ENCODE peak calls at places on chromosomes 5 and 9, in ten cellular contexts. L, H, E, S, W, R, I, Y, D and B are unnamed samples.

GRCh38 chr5:42057254-42057690 is 132.2 kb downstream of the FBXO4 start:
- DNase-seq in E (peak; percentile 35), R (no peak), L (no peak), S (peak; percentile 22), H (peak; percentile 61), W (peak; percentile 33), I (no peak), Y (peak; percentile 86), D (peak; percentile 0), B (peak; percentile 39)

GRCh38 chr9:25703826-25704357 is 25.6 kb upstream of the TUSC1 start:
- DNase-seq in H (no peak), Y (no peak), L (no peak), S (no peak), E (no peak), I (no peak), R (no peak), D (no peak), W (no peak), B (no peak)

GRCh38 chr5:123414975-123415374 is 8.2 kb downstream of the CEP120 start:
- DNase-seq in Y (no peak), L (no peak), E (no peak), H (no peak), S (no peak), R (no peak), I (no peak), W (no peak), D (no peak), B (no peak)

GRCh38 chr5:14745188-14745563 is 80.7 kb downstream of the OTULIN start:
- DNase-seq in D (no peak), R (no peak), Y (no peak), S (no peak), H (no peak), E (no peak), L (no peak), W (no peak), I (no peak), B (no peak)

GRCh38 chr5:28523887-28524637 is 1485.7 kb upstream of the CDH9 start:
- DNase-seq in Y (peak; percentile 70), L (no peak), S (no peak), R (no peak), D (no peak), E (no peak), I (no peak), H (no peak), W (no peak), B (no peak)

GRCh38 chr5:43193171-43193951 is 1.3 kb downstream of the NIM1K start:
- DNase-seq in H (no peak), D (peak; percentile 72), S (peak; percentile 40), Y (peak; percentile 87), R (no peak), I (no peak), L (no peak), W (no peak), E (peak; percentile 28), B (peak; percentile 49)

GRCh38 chr5:56003179-56003578 is 8.4 kb upstream of the IL6ST start:
- DNase-seq in Y (peak; percentile 66), R (peak; percentile 41), W (peak; percentile 75), E (no peak), L (no peak), S (no peak), H (peak; percentile 78), I (no peak), D (no peak), B (no peak)

GRCh38 chr5:172839669-172840068 is 5.6 kb downstream of the ERGIC1 start:
- DNase-seq in S (peak; percentile 65), L (no peak), W (no peak), E (peak; percentile 51), Y (no peak), H (no peak), R (no peak), D (no peak), I (no peak), B (no peak)

GRCh38 chr9:93082841-93083411 is 13.1 kb upstream of the CARD19 start:
- DNase-seq in S (peak; percentile 12), D (no peak), R (no peak), W (no peak), Y (no peak), L (peak; percentile 46), E (peak; percentile 4), H (peak; percentile 8), I (peak; percentile 5), B (no peak)

DNA sequence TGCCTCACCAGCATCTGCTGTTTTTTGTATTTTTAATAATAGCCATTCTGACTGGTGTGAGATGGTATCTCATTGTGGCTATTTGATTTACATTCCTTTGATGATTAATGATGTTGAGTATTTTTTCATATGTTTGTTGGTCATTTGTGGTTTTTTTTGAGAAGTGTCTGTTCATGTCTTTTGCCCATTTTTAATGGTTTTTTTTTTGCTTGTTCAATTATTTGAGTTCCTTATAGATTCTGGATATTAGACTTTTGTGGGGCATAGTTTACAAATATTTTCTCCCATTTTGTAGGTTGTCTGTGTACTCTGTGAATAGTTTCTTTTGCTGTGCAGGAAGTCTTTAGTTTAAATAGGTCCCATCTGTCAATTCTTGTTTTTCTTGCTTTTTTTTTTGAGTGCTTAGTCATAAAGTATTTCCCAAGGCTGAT is 148.1 kb downstream of the NPR3 start:
- DNase-seq in R (no peak), D (no peak), H (no peak), E (no peak), L (no peak), I (no peak), W (no peak), S (no peak), Y (peak; percentile 83), B (no peak)
- H3K4me3 ChIP-seq in R (no peak overlapping the region), D (no peak overlapping the region), H (no peak overlapping the region), E (no peak overlapping the region), L (no peak overlapping the region), I (no peak overlapping the region), W (no peak overlapping the region), S (no peak overlapping the region), Y (no peak overlapping the region), B (no peak overlapping the region)

DNA sequence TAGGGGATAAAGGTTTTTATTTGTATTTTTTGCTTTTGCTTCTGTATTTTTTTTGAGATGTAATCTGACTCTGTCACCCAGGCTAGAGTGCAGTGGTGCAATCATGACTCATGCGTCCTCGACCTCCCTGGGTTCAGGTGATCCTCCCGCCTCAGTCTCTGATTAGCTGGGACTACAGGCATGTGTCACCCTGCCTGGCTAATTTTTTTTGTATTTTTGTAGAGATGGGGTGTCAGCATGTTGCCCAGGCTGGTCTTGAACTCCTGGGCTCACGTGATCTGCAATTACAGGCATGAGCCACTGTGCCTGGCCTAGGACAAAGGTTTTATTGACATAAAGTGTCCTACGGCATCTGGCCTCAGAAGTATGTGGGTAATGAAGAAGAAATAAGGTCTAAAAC is 297.1 kb upstream of the C9orf72 start:
- DNase-seq in R (no peak), S (no peak), I (no peak), Y (peak; percentile 17), H (no peak), E (no peak), W (no peak), D (no peak), L (no peak), B (no peak)
- H3K4me3 ChIP-seq in R (no peak overlapping the region), S (no peak overlapping the region), I (no peak overlapping the region), Y (no peak overlapping the region), H (no peak overlapping the region), E (no peak overlapping the region), W (no peak overlapping the region), D (no peak overlapping the region), L (no peak overlapping the region), B (no peak overlapping the region)

DNA sequence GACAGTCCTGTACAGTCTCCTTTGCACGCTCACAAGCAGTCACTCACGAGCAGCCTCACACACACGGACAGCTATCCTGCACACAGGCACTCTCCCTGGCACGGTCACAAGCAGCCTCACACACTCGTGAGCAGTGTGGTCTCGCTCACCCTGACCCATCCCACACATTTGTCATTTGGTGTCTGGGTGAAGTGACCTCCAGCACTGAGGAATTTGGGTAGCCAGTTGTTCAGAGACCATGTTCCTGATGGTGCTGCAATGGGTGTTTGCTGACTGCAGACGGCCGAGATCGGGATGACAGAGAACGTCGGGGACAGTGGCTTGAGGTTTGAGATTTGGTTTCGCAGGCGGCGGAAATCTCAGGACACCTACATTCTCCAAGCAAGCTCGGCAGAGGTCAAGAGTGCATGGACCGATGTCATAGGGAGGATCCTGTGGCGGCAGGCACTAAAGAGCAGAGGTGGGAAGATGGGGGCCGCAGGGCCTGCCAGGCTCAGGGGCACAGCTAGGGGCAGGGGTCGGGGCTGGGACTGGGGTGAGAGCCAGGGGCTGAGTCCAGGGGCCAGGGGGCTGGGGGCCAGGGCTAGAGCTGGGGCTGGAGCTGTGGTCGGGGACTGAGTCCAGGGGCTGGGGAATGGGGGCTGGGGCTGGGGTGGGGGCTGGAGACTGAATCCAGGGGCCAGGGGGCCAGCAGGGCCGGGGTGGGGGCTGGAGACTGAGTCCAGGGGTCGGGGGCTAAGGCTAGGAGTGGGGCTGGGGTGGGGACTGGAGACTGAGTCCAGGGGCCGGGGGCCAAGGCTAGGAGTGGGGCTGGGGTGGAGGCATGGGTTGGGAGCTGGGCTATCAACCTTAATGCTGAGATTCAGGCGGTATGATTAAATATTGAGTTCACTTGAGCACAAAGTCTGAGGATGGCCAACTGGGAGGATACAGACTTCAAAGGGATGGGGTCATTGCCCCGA is 17.4 kb upstream of the LRRC14B start:
- DNase-seq in W (no peak), I (no peak), L (no peak), R (peak; percentile 9), H (no peak), D (no peak), Y (no peak), S (no peak), E (no peak), B (no peak)
- H3K4me3 ChIP-seq in W (no peak overlapping the region), I (no peak overlapping the region), L (no peak overlapping the region), R (no peak overlapping the region), H (no peak overlapping the region), D (no peak overlapping the region), Y (no peak overlapping the region), S (no peak overlapping the region), E (no peak overlapping the region), B (no peak overlapping the region)

DNA sequence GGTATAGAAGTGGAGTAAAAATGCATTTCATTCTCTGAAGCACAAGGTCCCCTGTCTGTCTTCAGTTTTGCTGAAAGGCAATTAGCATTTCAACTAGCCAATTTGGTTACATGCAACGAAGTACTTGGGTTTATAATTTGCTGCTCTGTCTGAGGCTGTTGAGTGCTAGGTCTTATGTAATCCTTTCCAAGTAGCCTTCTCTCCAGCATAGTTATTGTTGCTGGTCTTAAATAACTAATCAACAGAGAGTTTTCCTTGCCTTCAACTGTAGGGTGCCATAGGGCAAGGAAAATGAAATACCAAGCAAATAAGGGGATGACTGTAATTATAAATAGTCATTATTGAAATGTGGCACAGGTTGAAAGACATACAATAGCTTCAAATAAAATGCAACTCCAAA is 4.6 kb downstream of the ADGRV1 start:
- DNase-seq in Y (no peak), S (no peak), D (no peak), R (no peak), H (no peak), W (no peak), L (no peak), E (no peak), I (no peak), B (no peak)
- H3K4me3 ChIP-seq in Y (no peak overlapping the region), S (no peak overlapping the region), D (no peak overlapping the region), R (no peak overlapping the region), H (no peak overlapping the region), W (no peak overlapping the region), L (no peak overlapping the region), E (no peak overlapping the region), I (no peak overlapping the region), B (no peak overlapping the region)

GRCh38 chr9:96413312-96414221 is 4.6 kb downstream of the ZNF367 start:
- DNase-seq in W (peak; percentile 27), L (no peak), H (no peak), Y (no peak), D (no peak), S (no peak), I (no peak), R (no peak), E (no peak), B (no peak)
- H3K4me3 ChIP-seq in W (no peak overlapping the region), L (no peak overlapping the region), H (no peak overlapping the region), Y (no peak overlapping the region), D (no peak overlapping the region), S (no peak overlapping the region), I (no peak overlapping the region), R (no peak overlapping the region), E (no peak overlapping the region), B (no peak overlapping the region)